ENCODE peak calls at places on chromosomes 5 and 9, in seven cellular contexts. B is iPS DF 19.7, R is endothelial cell, M is MCF 10A, I is kidney epithelial cell, Z is amygdala, T is mucosa of gallbladder. W is an unnamed sample.

GRCh38 chr5:177040814-177041410 is 18.4 kb downstream of the ZNF346 start:
- DNase-seq in Z (no peak), M (peak), B (no peak), I (no peak), T (no peak), R (no peak), W (no peak)

GRCh38 chr9:211036-211435 is 3.6 kb upstream of the DOCK8 start:
- DNase-seq in I (no peak), R (no peak), Z (no peak), B (no peak), T (no peak), M (no peak), W (no peak)

GRCh38 chr5:122142480-122142879 is 13.1 kb downstream of the ZNF474 start:
- DNase-seq in R (no peak), M (peak), B (no peak), I (peak), T (no peak), Z (no peak), W (no peak)

GRCh38 chr5:157295247-157295646 is 29.3 kb downstream of the CYFIP2 start:
- DNase-seq in Z (no peak), R (no peak), B (no peak), I (no peak), T (no peak), M (no peak), W (no peak)

GRCh38 chr5:1652873-1653707 is 129.3 kb upstream of the LPCAT1 start:
- DNase-seq in T (no peak), R (no peak), B (no peak), Z (no peak), I (no peak), M (no peak), W (no peak)

GRCh38 chr5:14741721-14742426 is 77.4 kb downstream of the OTULIN start:
- DNase-seq in B (no peak), R (no peak), T (no peak), M (no peak), Z (no peak), I (no peak), W (no peak)

GRCh38 chr9:91415290-91415689 is 8.3 kb downstream of the NFIL3 start:
- DNase-seq in B (no peak), R (no peak), I (no peak), M (no peak), Z (no peak), T (no peak), W (no peak)

GRCh38 chr5:119537704-119538103 is 85.4 kb downstream of the HSD17B4 start:
- DNase-seq in M (peak), Z (no peak), I (peak), T (no peak), R (no peak), B (no peak), W (no peak)

GRCh38 chr5:175859916-175860315 is 11.5 kb upstream of the CPLX2 start:
- DNase-seq in R (no peak), T (no peak), I (no peak), B (no peak), Z (no peak), M (no peak), W (no peak)

GRCh38 chr5:2538169-2538568 is 213.3 kb downstream of the IRX2 start:
- DNase-seq in R (no peak), I (no peak), B (no peak), T (no peak), M (no peak), Z (no peak), W (peak)

GRCh38 chr5:178462846-178463245 is 127.3 kb downstream of the COL23A1 start:
- DNase-seq in R (no peak), B (no peak), T (no peak), Z (no peak), I (peak), M (no peak), W (no peak)

GRCh38 chr5:100777680-100778281 is 125.3 kb downstream of the ST8SIA4 start:
- DNase-seq in B (no peak), R (no peak), T (peak), I (peak), M (peak), Z (no peak), W (no peak)

GRCh38 chr5:72817076-72817476 is 615 bp downstream of the TNPO1 start:
- DNase-seq in M (peak), Z (no peak), I (no peak), B (no peak), T (peak), R (peak), W (no peak)

GRCh38 chr5:106858616-106859015 is 812.1 kb downstream of the EFNA5 start:
- DNase-seq in B (no peak), R (no peak), T (no peak), M (no peak), I (no peak), Z (no peak), W (peak)

GRCh38 chr5:82861705-82862104 is 215.5 kb downstream of the TMEM167A start:
- DNase-seq in I (no peak), R (no peak), B (no peak), Z (no peak), T (no peak), M (peak), W (no peak)

GRCh38 chr5:150053231-150053626 is 33.1 kb downstream of the CSF1R start:
- DNase-seq in B (no peak), I (peak), T (no peak), M (peak), R (no peak), Z (no peak), W (no peak)

GRCh38 chr9:102892025-102892424 is 103.1 kb upstream of the CYLC2 start:
- DNase-seq in M (no peak), B (no peak), R (no peak), Z (no peak), T (no peak), I (no peak), W (no peak)

GRCh38 chr5:73095564-73096238 is 24.7 kb upstream of the TMEM171 start:
- DNase-seq in R (no peak), I (no peak), B (no peak), M (no peak), Z (no peak), T (no peak), W (no peak)

GRCh38 chr9:134181648-134182034 is 17.3 kb upstream of the RNU6ATAC start:
- DNase-seq in M (no peak), Z (no peak), T (no peak), R (no peak), B (no peak), I (no peak), W (no peak)

GRCh38 chr5:168015506-168015905 is 275.9 kb upstream of the WWC1 start:
- DNase-seq in Z (no peak), I (no peak), R (no peak), M (no peak), B (no peak), T (no peak), W (no peak)

GRCh38 chr9:71446499-71447411 is 321.6 kb downstream of the CEMIP2 start:
- DNase-seq in R (peak), I (peak), Z (no peak), B (peak), M (peak), T (peak), W (peak)

GRCh38 chr5:1073239-1074102 is 38.4 kb downstream of the SLC12A7 start:
- DNase-seq in B (no peak), I (no peak), R (no peak), M (no peak), T (no peak), Z (no peak), W (no peak)

GRCh38 chr5:60810438-60811085 is 33.5 kb downstream of the ELOVL7 start:
- DNase-seq in Z (no peak), M (peak), T (no peak), I (peak), B (no peak), R (no peak), W (no peak)

GRCh38 chr5:37757980-37758582 is 81.8 kb downstream of the GDNF start:
- DNase-seq in M (peak), B (no peak), T (no peak), R (no peak), Z (no peak), I (no peak), W (no peak)

GRCh38 chr9:86732514-86732913 is 214.8 kb downstream of the GAS1 start:
- DNase-seq in I (peak), M (peak), Z (no peak), B (no peak), R (no peak), T (no peak), W (no peak)

GRCh38 chr9:21970800-21971620 is 23.2 kb downstream of the CDKN2A start:
- DNase-seq in I (no peak), Z (no peak), B (no peak), R (peak), M (no peak), T (no peak), W (peak)

GRCh38 chr5:141845371-141845821 is 32.8 kb downstream of the PCDH1 start:
- DNase-seq in B (no peak), R (no peak), Z (no peak), M (no peak), I (no peak), T (no peak), W (no peak)

GRCh38 chr9:33287087-33287490 is 3.2 kb upstream of the NFX1 start:
- DNase-seq in M (peak), Z (peak), I (no peak), T (peak), R (peak), B (no peak), W (no peak)

GRCh38 chr5:38450627-38451371 is 105.6 kb downstream of the LIFR start:
- DNase-seq in M (no peak), I (no peak), R (no peak), T (no peak), Z (no peak), B (no peak), W (no peak)

GRCh38 chr9:86098793-86099694 is at the start of gene GOLM1:
- DNase-seq in T (peak), I (no peak), R (peak), B (no peak), Z (no peak), M (peak), W (peak)